ENCODE peak calls at places on chromosomes 4 and X, in four cellular contexts. J is ovary, R is right lobe of liver, F is upper lobe of left lung. X is an unnamed sample. For H3K27me3, the result is how much of the 10 kb centered on the place peaks cover.

GRCh38 chrX:18377802-18378201 is 23.3 kb upstream of the SCML2 start:
- DNase-seq in R (no peak), J (no peak), F (no peak), X (no peak)

GRCh38 chrX:150146271-150146888 is 208.1 kb upstream of the EOLA2 start:
- DNase-seq in R (no peak), J (no peak), F (no peak), X (no peak)

GRCh38 chr4:37991623-37992410 is 31.6 kb downstream of the PTTG2 start:
- DNase-seq in F (no peak), J (no peak), R (no peak), X (no peak)

GRCh38 chr4:6087669-6088068 is 69.4 kb upstream of the C4orf50 start:
- DNase-seq in J (no peak), R (peak), F (no peak), X (no peak)

GRCh38 chr4:5424211-5424610 is 284.1 kb downstream of the EVC2 start:
- DNase-seq in F (no peak), J (no peak), R (no peak), X (no peak)

GRCh38 chr4:111475696-111476095 is 669.6 kb upstream of the FAM241A start:
- DNase-seq in R (no peak), F (no peak), J (no peak), X (no peak)

GRCh38 chrX:39895228-39896110 is 202.3 kb downstream of the BCOR start:
- DNase-seq in F (no peak), J (no peak), R (no peak), X (no peak)

GRCh38 chrX:137549846-137550534 is 15.9 kb upstream of the ZIC3 start:
- DNase-seq in R (no peak), J (no peak), F (no peak), X (no peak)

GRCh38 chr4:87559090-87559837 is 30.1 kb upstream of the SPARCL1 start:
- DNase-seq in J (no peak), F (peak), R (no peak), X (peak)

GRCh38 chrX:77749695-77750094 is 36.3 kb downstream of the ATRX start:
- DNase-seq in J (no peak), F (no peak), R (no peak), X (no peak)

GRCh38 chr4:80101768-80102116 is 28.7 kb upstream of the ANTXR2 start:
- DNase-seq in R (no peak), F (no peak), J (no peak), X (no peak)

GRCh38 chrX:48489892-48490291 is 13.9 kb downstream of the FTSJ1 start:
- DNase-seq in R (no peak), J (no peak), F (no peak), X (no peak)

GRCh38 chr4:113613503-113613902 is 148.0 kb downstream of the CAMK2D start:
- DNase-seq in F (no peak), J (no peak), R (no peak), X (no peak)

GRCh38 chr4:183182873-183183725 is 84.0 kb downstream of the WWC2 start:
- DNase-seq in F (peak), R (no peak), J (peak), X (peak)

GRCh38 chr4:71184195-71184781 is 154.5 kb upstream of the SLC4A4 start:
- DNase-seq in R (peak), J (no peak), F (peak), X (peak)

GRCh38 chrX:46034868-46035267 is 510.4 kb downstream of the ZNF674 start:
- DNase-seq in F (no peak), J (no peak), R (no peak), X (no peak)

DNA sequence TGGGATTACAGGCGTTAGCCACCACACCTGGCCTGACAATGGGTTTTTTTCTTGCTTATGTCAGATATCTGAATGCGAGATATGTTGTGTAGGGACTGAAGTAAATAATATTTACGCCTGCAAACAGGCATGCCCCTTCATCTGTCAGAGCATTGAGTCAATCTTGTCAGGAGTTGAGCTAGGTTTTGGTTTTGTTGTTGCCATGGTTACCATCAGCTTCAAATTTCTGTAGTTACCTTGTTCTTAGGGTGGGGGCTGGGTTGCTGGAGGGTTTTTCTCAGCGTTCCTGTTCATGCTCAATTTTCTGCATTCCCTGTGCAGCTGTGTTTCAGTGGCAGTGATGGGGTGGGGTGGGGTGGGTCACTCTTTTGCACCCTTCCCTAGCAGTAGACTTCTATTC is 14.5 kb downstream of the MRPL1 start:
- DNase-seq in R (no peak), J (no peak), F (no peak), X (no peak)
- H3K4me3 ChIP-seq in R (no peak), J (no peak), F (no peak), X (no peak)

GRCh38 chrX:110161361-110161686 is 156.6 kb downstream of the AMMECR1 start:
- DNase-seq in J (no peak), R (no peak), F (no peak), X (no peak)
- H3K27me3 ChIP-seq in J (under half), R (under half), F (under half), X (under half)

GRCh38 chr4:94452476-94453300 is 946 bp downstream of the PDLIM5 start:
- DNase-seq in J (peak), R (peak), F (peak), X (peak)
- TF ChIP-seq POLR2A in J (no peak), R (peak), F (no peak), X (peak)

DNA sequence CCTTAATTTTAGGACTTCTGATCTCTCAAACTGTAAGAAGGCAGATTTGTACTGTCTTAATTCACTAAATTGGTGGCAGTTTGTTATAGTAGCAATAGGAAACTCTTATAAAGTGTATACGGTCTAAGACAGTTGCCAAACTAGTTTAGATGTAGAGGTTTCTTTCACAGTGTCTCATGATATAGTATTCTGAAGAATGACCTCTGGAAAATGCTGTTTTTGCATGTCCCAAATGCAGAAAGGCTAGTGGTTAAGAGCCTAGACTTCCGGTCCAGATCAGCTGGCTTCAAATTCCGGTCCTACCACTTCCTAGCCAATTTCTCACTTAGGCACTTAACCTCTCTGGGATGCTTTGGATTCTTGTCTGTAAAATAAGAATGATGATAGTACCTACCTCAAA is 538.5 kb downstream of the CENPC start:
- DNase-seq in J (no peak), F (no peak), R (no peak), X (no peak)
- H3K4me3 ChIP-seq in J (no peak), F (no peak), R (no peak), X (no peak)